ENCODE peak calls at places on chromosomes 5 and 9, in six cellular contexts. G is H1, I is ovary, B is HCT116, F is heart left ventricle, Z is cardiac muscle cell. R is an unnamed sample. For H3K9me3, the result is how much of the 10 kb centered on the place peaks cover.

GRCh38 chr5:111116550-111116949 is 24.4 kb downstream of the WDR36 start:
- DNase-seq in G (no peak), I (no peak), B (no peak), F (no peak), Z (no peak), R (no peak)

GRCh38 chr5:172760933-172761332 is 10.1 kb downstream of the DUSP1 start:
- DNase-seq in G (no peak), I (no peak), B (no peak), F (no peak), Z (no peak), R (no peak)

GRCh38 chr9:78280982-78281668 is 15.8 kb upstream of the PSAT1 start:
- DNase-seq in G (no peak), I (peak), B (no peak), F (peak), Z (peak), R (peak)

GRCh38 chr9:91186311-91187101 is 175.2 kb downstream of the AUH start:
- DNase-seq in G (no peak), I (no peak), B (no peak), F (peak), Z (no peak), R (no peak)

GRCh38 chr5:172897691-172898512 is 61.3 kb upstream of the RPL26L1 start:
- DNase-seq in G (no peak), I (peak), B (no peak), F (peak), Z (no peak), R (peak)

GRCh38 chr9:75170898-75171360 is 82.6 kb downstream of the OSTF1 start:
- DNase-seq in G (no peak), I (no peak), B (no peak), F (no peak), Z (no peak), R (no peak)

GRCh38 chr9:96139592-96140251 is 162.3 kb downstream of the HSD17B3 start:
- DNase-seq in G (no peak), I (peak), B (no peak), F (no peak), Z (no peak), R (no peak)

GRCh38 chr9:106077731-106078130 is 383.4 kb downstream of the TMEM38B start:
- DNase-seq in G (no peak), I (no peak), B (no peak), F (no peak), Z (no peak), R (no peak)

GRCh38 chr5:173016069-173016455 is 32.5 kb downstream of the ATP6V0E1 start:
- DNase-seq in G (no peak), I (no peak), B (no peak), F (no peak), Z (no peak), R (no peak)

GRCh38 chr9:133141833-133142594 is 21.0 kb upstream of the RALGDS start:
- DNase-seq in G (no peak), I (no peak), B (no peak), F (peak), Z (no peak), R (peak)

GRCh38 chr5:106412606-106413005 is 1258.1 kb downstream of the EFNA5 start:
- DNase-seq in G (no peak), I (no peak), B (no peak), F (no peak), Z (no peak), R (no peak)

GRCh38 chr5:177006265-177006972 is at the start of gene UIMC1:
- DNase-seq in G (peak), I (peak), B (peak), F (peak), Z (peak), R (peak)

GRCh38 chr5:980001-980588 is 28.5 kb upstream of the NKD2 start:
- DNase-seq in G (no peak), I (no peak), B (no peak), F (no peak), Z (no peak), R (no peak)

GRCh38 chr9:90860826-90861225 is 59.2 kb downstream of the SYK start:
- DNase-seq in G (no peak), I (no peak), B (no peak), F (no peak), Z (no peak), R (no peak)

GRCh38 chr5:116766470-116766947 is 191.9 kb upstream of the SEMA6A start:
- DNase-seq in G (no peak), I (peak), B (peak), F (peak), Z (no peak), R (no peak)

GRCh38 chr9:2872307-2872940 is 28.5 kb upstream of the PUM3 start:
- DNase-seq in G (no peak), I (no peak), B (peak), F (no peak), Z (peak), R (no peak)

GRCh38 chr9:91117959-91118651 is 243.6 kb downstream of the AUH start:
- DNase-seq in G (peak), I (peak), B (no peak), F (peak), Z (peak), R (peak)

GRCh38 chr9:93259490-93260289 is 75.8 kb downstream of the WNK2 start:
- DNase-seq in G (no peak), I (no peak), B (no peak), F (no peak), Z (no peak), R (peak)

GRCh38 chr5:20254748-20255147 is 266.7 kb upstream of the CDH18 start:
- DNase-seq in G (no peak), I (no peak), B (no peak), F (no peak), Z (no peak), R (no peak)

GRCh38 chr9:95980262-95981125 is 105.0 kb downstream of the ERCC6L2 start:
- DNase-seq in G (no peak), I (no peak), B (no peak), F (no peak), Z (no peak), R (no peak)

GRCh38 chr5:179183481-179183880 is 123.3 kb downstream of the ZNF354C start:
- DNase-seq in G (no peak), I (no peak), B (no peak), F (no peak), Z (no peak), R (peak)

GRCh38 chr9:93827545-93828330 is 127.4 kb downstream of the BARX1 start:
- DNase-seq in G (no peak), I (no peak), B (no peak), F (no peak), Z (peak), R (peak)

GRCh38 chr9:81984911-81985310 is 3.7 kb upstream of the SPATA31D1 start:
- DNase-seq in G (no peak), I (no peak), B (no peak), F (no peak), Z (no peak), R (no peak)

GRCh38 chr5:142745268-142745667 is 24.9 kb upstream of the ARHGAP26 start:
- DNase-seq in G (no peak), I (no peak), B (no peak), F (no peak), Z (peak), R (no peak)

GRCh38 chr5:178526796-178527457 is 63.3 kb downstream of the COL23A1 start:
- DNase-seq in G (no peak), I (no peak), B (no peak), F (no peak), Z (no peak), R (no peak)

GRCh38 chr9:93651521-93651950 is 75.2 kb downstream of the PHF2 start:
- DNase-seq in G (no peak), I (peak), B (no peak), F (peak), Z (no peak), R (no peak)

GRCh38 chr9:4714266-4715016 is 26.6 kb downstream of the AK3 start:
- DNase-seq in G (no peak), I (no peak), B (no peak), F (no peak), Z (no peak), R (no peak)

GRCh38 chr5:56375011-56375410 is 141.9 kb upstream of the ANKRD55 start:
- DNase-seq in G (no peak), I (no peak), B (no peak), F (peak), Z (no peak), R (no peak)

GRCh38 chr9:116027096-116027495 is 126.5 kb upstream of the PAPPA start:
- DNase-seq in G (no peak), I (no peak), B (no peak), F (no peak), Z (no peak), R (no peak)

GRCh38 chr5:76634661-76635060 is 11.5 kb upstream of the F2RL2 start:
- DNase-seq in G (no peak), I (no peak), B (no peak), F (no peak), Z (no peak), R (no peak)

GRCh38 chr5:38883842-38884241 is 38.0 kb downstream of the OSMR start:
- DNase-seq in G (no peak), I (no peak), B (no peak), F (no peak), Z (no peak), R (no peak)

GRCh38 chr9:128149951-128150593 is 819 bp downstream of the LCN2 start:
- DNase-seq in G (no peak), I (no peak), B (no peak), F (no peak), Z (no peak), R (peak)

GRCh38 chr5:112146323-112146848 is 272.7 kb downstream of the EPB41L4A start:
- DNase-seq in G (no peak), I (peak), B (no peak), F (peak), Z (no peak), R (peak)

GRCh38 chr5:148988328-148988727 is 74.5 kb downstream of the SH3TC2 start:
- DNase-seq in G (no peak), I (no peak), B (no peak), F (no peak), Z (no peak), R (peak)

GRCh38 chr5:13613621-13614020 is 330.9 kb downstream of the DNAH5 start:
- DNase-seq in G (no peak), I (no peak), B (no peak), F (no peak), Z (no peak), R (no peak)
- H3K9me3 ChIP-seq in G (under half), I (under half), B (under half), F (under half), Z (under half), R (under half)

DNA sequence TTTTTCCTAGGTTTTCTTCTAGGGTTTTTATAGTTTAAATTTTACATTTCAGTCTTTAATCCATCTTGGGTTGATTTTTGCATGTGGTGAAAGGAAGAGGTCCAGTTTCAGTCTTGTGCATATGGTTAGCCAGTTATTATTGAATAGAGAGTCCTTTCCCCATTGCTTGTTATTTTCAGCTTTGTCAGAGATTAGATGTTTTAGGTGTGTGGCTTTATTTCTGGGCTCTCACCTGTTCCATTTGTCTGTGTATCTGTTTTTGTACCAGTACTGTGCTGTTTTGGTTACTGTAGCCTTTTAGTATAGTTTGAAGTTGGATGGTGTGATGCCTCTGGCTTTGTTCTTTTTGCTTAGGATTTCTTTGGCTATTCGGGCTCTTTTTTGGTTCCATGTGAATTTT is 25.8 kb downstream of the NIPBL start:
- DNase-seq in G (no peak), I (no peak), B (no peak), F (no peak), Z (no peak), R (no peak)
- H3K9me3 ChIP-seq in G (under half), I (under half), B (under half), F (under half), Z (under half), R (under half)

GRCh38 chr5:141269195-141269594 is 24.0 kb downstream of the PCDHB15 start:
- DNase-seq in G (no peak), I (no peak), B (no peak), F (no peak), Z (no peak), R (no peak)

GRCh38 chr5:141272906-141273305 is 27.7 kb downstream of the PCDHB15 start:
- DNase-seq in G (peak), I (no peak), B (no peak), F (no peak), Z (no peak), R (no peak)
- H3K9me3 ChIP-seq in G (half or more), I (under half), B (under half), F (half or more), Z (under half), R (half or more)

DNA sequence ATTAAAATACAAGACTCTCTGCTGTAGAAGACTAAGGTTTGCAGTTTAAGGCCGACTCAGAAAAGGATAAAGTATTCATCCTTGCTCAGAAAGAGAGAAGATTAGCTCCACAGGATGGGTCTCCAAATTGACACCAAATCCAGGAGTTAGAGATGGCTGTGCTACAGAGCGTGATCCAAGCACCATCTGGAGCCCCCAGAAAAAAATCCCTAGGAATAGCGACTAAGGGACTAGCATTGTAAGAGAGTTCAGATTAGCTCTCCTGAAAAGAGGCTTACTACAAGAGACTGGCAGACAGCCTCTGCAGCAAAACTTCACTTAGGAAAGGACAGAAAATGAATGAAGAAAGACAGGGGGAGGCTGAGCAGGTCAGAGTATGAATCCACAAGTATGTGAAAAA is 3.7 kb downstream of the SIL1 start:
- DNase-seq in G (no peak), I (no peak), B (no peak), F (no peak), Z (no peak), R (no peak)
- H3K9me3 ChIP-seq in G (under half), I (under half), B (under half), F (under half), Z (under half), R (under half)

DNA sequence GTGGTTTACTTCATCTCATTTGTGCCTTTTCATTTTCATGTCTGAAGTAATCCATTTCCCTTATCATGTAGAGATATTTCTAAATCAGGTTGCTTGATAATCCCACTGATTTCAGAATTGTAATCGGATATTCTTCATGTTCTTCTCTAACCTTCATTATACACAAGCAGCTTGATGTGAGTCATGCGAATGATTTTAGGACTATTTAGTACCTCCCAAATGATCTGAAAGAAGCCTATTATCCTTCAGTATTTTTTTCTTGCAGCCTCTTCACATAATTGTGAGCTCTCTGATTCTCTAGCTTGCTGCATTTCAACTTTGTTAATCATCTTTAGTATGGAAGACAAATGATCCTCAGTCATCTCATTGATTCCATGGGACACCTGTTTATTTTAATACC is 182.0 kb downstream of the GIN1 start:
- DNase-seq in G (no peak), I (no peak), B (no peak), F (no peak), Z (no peak), R (no peak)
- H3K9me3 ChIP-seq in G (under half), I (under half), B (under half), F (under half), Z (under half), R (under half)

DNA sequence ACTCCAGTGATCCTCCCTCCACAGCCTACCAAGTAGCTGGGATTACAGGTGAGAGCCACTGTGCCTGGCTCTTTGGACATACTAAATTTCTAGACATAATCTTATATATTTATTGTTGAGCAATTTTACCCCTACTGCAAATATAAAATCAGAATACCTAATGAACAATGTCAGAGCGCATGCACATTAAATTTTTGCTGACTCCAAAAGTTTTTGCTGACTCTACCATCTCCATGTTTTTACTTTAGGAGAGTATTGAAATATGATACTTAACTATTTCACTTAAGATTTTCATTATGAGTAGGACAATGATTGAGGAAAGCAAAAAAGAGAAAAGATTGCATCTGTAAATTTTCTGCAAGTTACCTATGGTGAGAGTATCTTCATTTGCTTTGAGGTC is 402.3 kb downstream of the LRRC70 start:
- DNase-seq in G (no peak), I (no peak), B (no peak), F (no peak), Z (no peak), R (no peak)
- H3K9me3 ChIP-seq in G (under half), I (under half), B (under half), F (under half), Z (under half), R (under half)

DNA sequence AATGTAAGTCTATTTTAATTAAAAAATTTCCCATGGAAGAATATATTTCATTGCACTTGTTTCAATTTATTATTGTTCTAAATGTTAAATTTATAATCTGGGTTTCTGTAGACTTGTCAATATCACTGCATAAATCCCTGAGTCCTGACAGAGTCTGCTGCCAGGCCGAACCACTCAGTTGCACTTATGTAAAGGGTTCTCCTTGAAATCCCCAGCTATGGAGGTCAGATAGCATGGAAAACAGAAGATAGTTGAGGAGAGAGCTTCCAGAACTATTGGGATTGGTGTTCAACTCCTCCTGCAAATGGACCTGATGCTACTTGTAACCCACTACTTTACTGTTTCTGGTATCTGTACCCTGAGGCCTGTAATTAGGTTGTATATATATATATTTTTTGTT is 37.2 kb downstream of the KDM4C start:
- DNase-seq in G (no peak), I (no peak), B (no peak), F (no peak), Z (no peak), R (no peak)
- H3K9me3 ChIP-seq in G (under half), I (under half), B (under half), F (under half), Z (under half), R (under half)

DNA sequence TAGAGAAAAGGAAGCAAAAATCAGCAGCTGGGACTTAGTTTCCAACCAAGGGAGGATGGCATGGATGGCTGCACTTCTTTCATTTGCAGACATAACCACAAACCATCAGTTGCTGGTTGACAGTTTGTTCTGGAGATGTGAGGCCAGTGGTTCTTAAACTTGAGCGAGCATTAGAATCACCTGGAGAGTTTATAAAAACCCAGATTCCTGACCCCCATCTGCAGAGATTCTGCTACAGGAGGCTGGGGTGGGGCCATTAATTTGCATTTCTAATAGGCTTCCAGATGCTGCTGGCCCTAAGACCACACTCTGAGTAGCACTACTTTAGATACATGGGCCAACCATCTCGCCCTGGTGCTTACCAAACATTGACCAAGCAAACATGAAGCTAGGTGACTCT is 60.8 kb downstream of the MARCHF3 start:
- DNase-seq in G (no peak), I (no peak), B (no peak), F (no peak), Z (no peak), R (no peak)
- H3K9me3 ChIP-seq in G (under half), I (under half), B (under half), F (under half), Z (under half), R (under half)

GRCh38 chr5:141413540-141414069 is 818 bp downstream of the PCDHGA10 start:
- DNase-seq in G (no peak), I (no peak), B (peak), F (no peak), Z (no peak), R (no peak)

GRCh38 chr5:141409598-141410306 is 1.9 kb downstream of the PCDHGB6 start:
- DNase-seq in G (no peak), I (no peak), B (no peak), F (no peak), Z (no peak), R (no peak)

GRCh38 chr5:141411575-141411974 is 1.2 kb upstream of the PCDHGA10 start:
- DNase-seq in G (no peak), I (no peak), B (no peak), F (no peak), Z (no peak), R (no peak)

DNA sequence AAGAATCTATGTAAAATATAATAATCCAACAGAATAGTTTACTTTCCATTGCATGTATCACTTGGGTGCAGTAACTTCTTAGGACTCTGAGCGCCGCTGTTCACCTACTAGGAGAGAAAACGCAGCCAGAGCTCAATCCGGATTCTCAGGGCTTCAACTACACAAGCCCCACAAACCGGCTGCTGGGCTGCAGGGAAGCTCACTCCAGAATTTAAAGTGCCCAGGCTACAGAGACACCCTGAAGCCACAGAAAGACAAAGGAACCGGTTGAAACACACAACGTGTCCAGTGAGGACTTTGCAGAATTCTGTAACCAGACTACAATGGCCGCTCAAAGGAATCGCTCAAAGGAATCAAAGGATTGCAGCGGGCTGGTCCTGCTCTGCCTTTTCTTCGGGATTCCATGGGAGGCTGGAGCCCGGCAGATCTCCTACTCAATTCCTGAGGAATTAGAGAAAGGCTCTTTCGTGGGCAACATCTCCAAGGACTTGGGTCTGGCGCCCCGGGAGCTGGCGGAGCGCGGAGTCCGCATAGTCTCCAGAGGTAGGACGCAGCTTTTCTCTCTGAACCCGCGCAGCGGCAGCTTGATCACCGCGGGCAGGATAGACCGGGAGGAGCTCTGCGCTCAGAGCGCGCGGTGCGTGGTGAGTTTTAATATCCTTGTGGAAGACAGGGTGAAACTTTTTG is at the start of gene PCDHGA10:
- DNase-seq in G (no peak), I (no peak), B (peak), F (no peak), Z (peak), R (peak)
- H3K9me3 ChIP-seq in G (under half), I (under half), B (under half), F (half or more), Z (under half), R (under half)

R was measured in psoas muscle.